ENCODE peak calls at places on chromosomes 3 and 15, in nine cellular contexts. D, P, A, R, W, Q, M, O and Y are unnamed samples.
A peak's percentile ranks its signal among the peaks of the same experiment; 100 is the strongest.

GRCh38 chr3:23600178-23600577 is 205.6 kb upstream of the UBE2E1 start:
- DNase-seq in D (no peak), P (no peak), A (no peak), R (no peak), W (no peak), Q (no peak), M (no peak), O (no peak), Y (peak; percentile 74)

GRCh38 chr3:160804762-160805161 is 48.7 kb downstream of the PPM1L start:
- DNase-seq in D (no peak), P (no peak), A (peak; percentile 47), R (no peak), W (peak; percentile 71), Q (no peak), M (no peak), O (no peak), Y (peak; percentile 14)

GRCh38 chr3:117661636-117662095 is 952.1 kb downstream of the TUSC7 start:
- DNase-seq in D (no peak), P (no peak), A (no peak), R (no peak), W (no peak), Q (no peak), M (no peak), O (no peak), Y (peak; percentile 51)

GRCh38 chr3:83034806-83035703 is 1273.6 kb upstream of the GBE1 start:
- DNase-seq in D (no peak), P (no peak), A (no peak), R (peak; percentile 38), W (no peak), Q (peak; percentile 48), M (no peak), O (no peak), Y (no peak)

GRCh38 chr15:57720861-57721260 is 14.3 kb downstream of the POLR2M start:
- DNase-seq in D (no peak), P (no peak), A (no peak), R (no peak), W (no peak), Q (no peak), M (no peak), O (no peak), Y (peak; percentile 30)

GRCh38 chr3:73734376-73734775 is 109.6 kb upstream of the PDZRN3 start:
- DNase-seq in D (no peak), P (no peak), A (no peak), R (no peak), W (no peak), Q (no peak), M (no peak), O (no peak), Y (no peak)

GRCh38 chr3:157126365-157126764 is 33.6 kb downstream of the CCNL1 start:
- DNase-seq in D (no peak), P (no peak), A (no peak), R (no peak), W (no peak), Q (no peak), M (no peak), O (no peak), Y (no peak)

GRCh38 chr3:49593046-49593445 is 38.8 kb downstream of the BSN start:
- DNase-seq in D (no peak), P (no peak), A (no peak), R (no peak), W (no peak), Q (no peak), M (no peak), O (no peak), Y (no peak)

GRCh38 chr15:32857732-32858131 is 139.9 kb downstream of the GREM1 start:
- DNase-seq in D (no peak), P (no peak), A (no peak), R (no peak), W (no peak), Q (no peak), M (no peak), O (no peak), Y (no peak)

GRCh38 chr3:195458188-195458800 is 15.5 kb upstream of the ACAP2 start:
- DNase-seq in D (no peak), P (no peak), A (no peak), R (no peak), W (no peak), Q (no peak), M (no peak), O (no peak), Y (no peak)

GRCh38 chr3:190554197-190554596 is 40.3 kb downstream of the IL1RAP start:
- DNase-seq in D (peak; percentile 72), P (no peak), A (no peak), R (no peak), W (no peak), Q (no peak), M (no peak), O (no peak), Y (no peak)

GRCh38 chr3:112793311-112794081 is 53.2 kb downstream of the CD200R1L start:
- DNase-seq in D (no peak), P (no peak), A (no peak), R (no peak), W (no peak), Q (no peak), M (no peak), O (no peak), Y (no peak)

GRCh38 chr15:74259821-74260502 is 23.8 kb downstream of the CCDC33 start:
- DNase-seq in D (no peak), P (no peak), A (no peak), R (no peak), W (no peak), Q (no peak), M (no peak), O (no peak), Y (no peak)

GRCh38 chr15:74261041-74261440 is 24.9 kb downstream of the CCDC33 start:
- DNase-seq in D (no peak), P (no peak), A (no peak), R (no peak), W (no peak), Q (no peak), M (no peak), O (no peak), Y (no peak)

GRCh38 chr15:74257623-74258022 is 21.5 kb downstream of the CCDC33 start:
- DNase-seq in D (no peak), P (no peak), A (no peak), R (no peak), W (no peak), Q (no peak), M (no peak), O (no peak), Y (no peak)

GRCh38 chr15:74258456-74259323 is 22.6 kb downstream of the CCDC33 start:
- DNase-seq in D (no peak), P (no peak), A (no peak), R (no peak), W (no peak), Q (no peak), M (no peak), O (peak; percentile 39), Y (no peak)

DNA sequence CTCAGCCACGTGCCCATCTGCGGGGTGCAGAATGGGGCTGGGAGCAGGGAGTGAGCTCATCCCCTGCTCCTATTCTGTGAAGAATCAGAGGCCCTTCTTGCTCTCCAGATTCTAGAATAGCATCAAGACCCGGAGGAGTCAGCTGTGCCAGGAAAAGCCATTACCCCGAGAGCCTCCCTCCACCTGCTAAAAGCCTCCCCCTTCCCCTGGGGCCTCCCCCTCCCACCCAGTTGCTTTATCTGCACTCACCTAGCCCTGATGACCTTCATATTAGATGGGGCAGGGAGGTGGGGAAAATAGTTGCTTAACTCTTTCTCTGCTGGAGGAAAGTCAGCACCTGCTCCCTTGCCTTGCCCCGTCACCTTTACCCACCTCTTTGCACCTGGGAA is 23.2 kb downstream of the CCDC33 start:
- DNase-seq in D (no peak), P (no peak), A (no peak), R (no peak), W (no peak), Q (no peak), M (no peak), O (no peak), Y (no peak)
- H3K27me3 ChIP-seq in D (peaks cover 34% of the 10 kb centered on the region), P (no peaks in the 10 kb centered on the region), A (peaks cover 16% of the 10 kb centered on the region), R (no peaks in the 10 kb centered on the region), W (no peaks in the 10 kb centered on the region), Q (no peaks in the 10 kb centered on the region), M (no peaks in the 10 kb centered on the region), O (peaks cover 6% of the 10 kb centered on the region), Y (peaks cover 82% of the 10 kb centered on the region)

GRCh38 chr3:124584245-124584551 is 146.1 kb upstream of the UMPS start:
- DNase-seq in D (no peak), P (no peak), A (no peak), R (no peak), W (no peak), Q (no peak), M (no peak), O (no peak), Y (no peak)
- H3K27me3 ChIP-seq in D (peaks cover 41% of the 10 kb centered on the region), P (no peaks in the 10 kb centered on the region), A (peaks cover 28% of the 10 kb centered on the region), R (no peaks in the 10 kb centered on the region), W (no peaks in the 10 kb centered on the region), Q (no peaks in the 10 kb centered on the region), M (peaks cover 15% of the 10 kb centered on the region), O (no peaks in the 10 kb centered on the region), Y (peaks cover 18% of the 10 kb centered on the region)

GRCh38 chr15:82063055-82063454 is 17.2 kb upstream of the MEX3B start:
- DNase-seq in D (no peak), P (no peak), A (no peak), R (no peak), W (no peak), Q (no peak), M (no peak), O (no peak), Y (no peak)
- H3K27me3 ChIP-seq in D (peaks cover 3% of the 10 kb centered on the region), P (peaks cover 34% of the 10 kb centered on the region), A (peaks cover 59% of the 10 kb centered on the region), R (no peaks in the 10 kb centered on the region), W (no peaks in the 10 kb centered on the region), Q (no peaks in the 10 kb centered on the region), M (peaks cover 27% of the 10 kb centered on the region), O (peaks cover 52% of the 10 kb centered on the region), Y (peaks cover 50% of the 10 kb centered on the region)

GRCh38 chr3:38595393-38595792 is 54.1 kb downstream of the SCN5A start:
- DNase-seq in D (no peak), P (no peak), A (no peak), R (no peak), W (no peak), Q (no peak), M (no peak), O (no peak), Y (no peak)
- H3K27me3 ChIP-seq in D (no peaks in the 10 kb centered on the region), P (no peaks in the 10 kb centered on the region), A (peaks cover 4% of the 10 kb centered on the region), R (no peaks in the 10 kb centered on the region), W (no peaks in the 10 kb centered on the region), Q (no peaks in the 10 kb centered on the region), M (peaks cover 11% of the 10 kb centered on the region), O (peaks cover 2% of the 10 kb centered on the region), Y (peaks cover 15% of the 10 kb centered on the region)